ENCODE peak calls at places on chromosomes 3 and 15, in seven cellular contexts. S is IMR-90, P is neuronal stem cell, G is mesenchymal stem cell, T is mesendoderm, J is H1, A is trophoblast cell. L is an unnamed sample.

GRCh38 chr3:38588995-38589937 is 60.2 kb downstream of the SCN5A start:
- DNase-seq in A (no peak), G (no peak), P (no peak), T (no peak), S (no peak), J (peak; percentile 42), L (peak; percentile 23)

GRCh38 chr3:190381356-190381940 is 6.5 kb upstream of the CLDN16 start:
- DNase-seq in G (no peak), P (no peak), J (no peak), T (no peak), S (peak; percentile 32), A (no peak), L (no peak)

GRCh38 chr3:11364181-11364580 is 92.0 kb downstream of the ATG7 start:
- DNase-seq in T (no peak), P (no peak), A (no peak), J (no peak), S (peak; percentile 79), G (no peak), L (no peak)

GRCh38 chr15:58212909-58213526 is 74.8 kb downstream of the AQP9 start:
- DNase-seq in S (peak; percentile 55), T (no peak), G (no peak), J (no peak), P (no peak), A (peak; percentile 69), L (no peak)

GRCh38 chr15:78714890-78715289 is 73.9 kb upstream of the CHRNB4 start:
- DNase-seq in A (peak; percentile 59), P (no peak), T (no peak), J (no peak), S (no peak), G (no peak), L (no peak)

GRCh38 chr15:81256916-81257315 is 60.2 kb downstream of the IL16 start:
- DNase-seq in P (no peak), G (peak; percentile 33), S (peak; percentile 73), T (peak; percentile 42), A (peak; percentile 56), J (no peak), L (no peak)

GRCh38 chr3:122245513-122246174 is 62.2 kb downstream of the CASR start:
- DNase-seq in A (peak; percentile 69), T (no peak), G (peak; percentile 51), S (peak; percentile 78), P (no peak), J (no peak), L (no peak)

GRCh38 chr15:78931439-78931981 is 13.3 kb downstream of the CTSH start:
- DNase-seq in J (no peak), P (no peak), G (no peak), T (no peak), S (no peak), A (no peak), L (no peak)

GRCh38 chr15:74768771-74769342 is 13.0 kb upstream of the CSK start:
- DNase-seq in S (peak; percentile 41), T (peak; percentile 77), P (no peak), G (peak; percentile 67), A (peak; percentile 73), J (peak; percentile 82), L (peak; percentile 81)

GRCh38 chr3:127915937-127916480 is 977 bp downstream of the KBTBD12 start:
- DNase-seq in G (no peak), T (no peak), J (no peak), S (no peak), P (no peak), A (no peak), L (no peak)

GRCh38 chr3:157464283-157464682 is 27.6 kb downstream of the PTX3 start:
- DNase-seq in G (peak; percentile 20), T (no peak), J (no peak), S (peak; percentile 86), P (no peak), A (no peak), L (no peak)

GRCh38 chr3:174855002-174855401 is 4.1 kb upstream of the NAALADL2 start:
- DNase-seq in G (no peak), T (no peak), J (no peak), A (peak; percentile 41), P (no peak), S (no peak), L (no peak)

GRCh38 chr3:168796339-168796738 is 700.6 kb upstream of the GOLIM4 start:
- DNase-seq in G (no peak), J (no peak), P (no peak), T (no peak), S (no peak), A (no peak), L (no peak)

GRCh38 chr15:51483520-51483919 is 139.1 kb downstream of the DMXL2 start:
- DNase-seq in S (no peak), P (no peak), J (no peak), A (no peak), G (no peak), T (no peak), L (no peak)

GRCh38 chr15:82184355-82184754 is 78.2 kb downstream of the EFL1 start:
- DNase-seq in J (no peak), G (no peak), S (no peak), T (no peak), P (no peak), A (no peak), L (no peak)

GRCh38 chr3:197464794-197465193 is 91.0 kb downstream of the BDH1 start:
- DNase-seq in A (no peak), S (no peak), G (no peak), P (no peak), J (no peak), T (peak; percentile 76), L (no peak)

GRCh38 chr3:110343945-110344344 is 727.7 kb upstream of the NECTIN3 start:
- DNase-seq in A (no peak), S (peak; percentile 33), J (no peak), G (peak; percentile 43), P (no peak), T (no peak), L (no peak)

GRCh38 chr3:132253262-132253878 is 63.8 kb upstream of the ACP3 start:
- DNase-seq in T (peak; percentile 74), P (peak; percentile 21), J (no peak), A (peak; percentile 87), G (peak; percentile 76), S (peak; percentile 76), L (no peak)

GRCh38 chr15:69725957-69726356 is 273.3 kb downstream of the RPLP1 start:
- DNase-seq in A (no peak), T (no peak), S (no peak), J (no peak), G (no peak), P (no peak), L (no peak)

GRCh38 chr3:55870576-55870975 is 383.5 kb upstream of the WNT5A start:
- DNase-seq in A (no peak), T (peak; percentile 22), P (no peak), G (no peak), S (no peak), J (no peak), L (no peak)

GRCh38 chr3:55873523-55874254 is 386.6 kb upstream of the WNT5A start:
- DNase-seq in A (peak; percentile 77), J (no peak), T (no peak), G (peak; percentile 90), P (no peak), S (peak; percentile 74), L (no peak)

DNA sequence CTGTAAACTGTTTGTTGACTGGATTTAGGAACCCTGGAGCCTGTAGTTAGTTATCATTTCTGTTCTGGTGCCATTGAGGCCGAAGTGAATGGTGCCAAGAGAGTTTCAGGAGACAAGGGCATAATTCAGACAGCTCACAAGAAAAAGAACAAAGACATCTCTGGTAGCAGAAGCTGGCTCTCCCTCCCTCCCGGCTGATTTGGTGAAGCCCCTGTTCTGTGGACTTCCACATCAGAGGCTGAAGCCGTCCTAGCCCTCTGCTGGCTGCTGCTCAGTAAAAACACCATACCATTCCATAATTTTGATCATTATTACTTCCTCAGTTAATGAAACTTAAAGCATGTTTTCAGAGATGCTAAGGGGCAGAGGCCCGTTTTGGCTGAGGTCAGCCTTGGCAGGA is 381.2 kb upstream of the WNT5A start:
- DNase-seq in S (no peak), J (no peak), P (no peak), T (peak; percentile 33), A (no peak), G (no peak), L (no peak)
- H4K8ac ChIP-seq in S (no peak overlapping the region), J (no peak overlapping the region), P (no peak overlapping the region), T (no peak overlapping the region), A (no peak overlapping the region), G (no peak overlapping the region), L (no peak overlapping the region)

GRCh38 chr3:138915503-138916498 is 31.1 kb downstream of the FOXL2 start:
- DNase-seq in G (peak; percentile 87), P (peak; percentile 87), A (peak; percentile 98), J (peak; percentile 98), S (peak; percentile 83), T (peak; percentile 95), L (peak; percentile 94)
- H2BK120ac ChIP-seq in G (no peak overlapping the region), P (no peak overlapping the region), A (peak overlapping the region; percentile 40), J (peak overlapping the region; percentile 92), S (peak overlapping the region; percentile 90), T (peak overlapping the region; percentile 31), L (no peak overlapping the region)

DNA sequence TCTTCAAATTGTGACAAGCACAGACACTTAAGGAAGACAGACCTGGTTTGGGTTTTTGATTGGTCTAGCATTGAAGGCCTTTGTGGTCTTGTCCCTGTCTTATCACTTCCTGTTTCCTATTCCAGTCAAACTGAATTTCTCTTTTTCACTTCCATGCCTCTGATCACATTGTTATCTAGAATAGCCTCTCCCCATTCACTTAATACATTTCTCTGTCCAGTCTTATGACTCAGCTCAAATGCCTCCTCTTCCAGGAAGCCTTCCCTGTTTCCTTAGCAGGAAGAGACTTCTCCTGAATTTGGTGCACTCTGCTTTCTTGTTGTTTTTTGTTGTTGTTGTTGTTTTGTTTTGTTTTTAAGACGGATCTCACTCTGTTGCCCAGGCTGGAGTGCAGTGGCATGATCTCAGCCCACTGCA is 45.5 kb downstream of the LIMD1 start:
- DNase-seq in T (no peak), A (peak; percentile 61), S (no peak), P (no peak), J (no peak), G (no peak), L (no peak)
- H3K4ac ChIP-seq in T (no peak overlapping the region), A (no peak overlapping the region), S (peak overlapping the region; percentile 4), P (no peak overlapping the region), J (no peak overlapping the region), G (no peak overlapping the region), L (no peak overlapping the region)

GRCh38 chr15:76664895-76665294 is 240.2 kb downstream of the SCAPER start:
- DNase-seq in J (no peak), P (no peak), S (no peak), T (no peak), G (no peak), A (no peak), L (no peak)

GRCh38 chr15:76664411-76664810 is 240.7 kb downstream of the SCAPER start:
- DNase-seq in S (no peak), P (no peak), J (no peak), T (no peak), G (no peak), A (no peak), L (no peak)

GRCh38 chr15:76667943-76668715 is 237.0 kb downstream of the SCAPER start:
- DNase-seq in G (no peak), J (no peak), A (no peak), T (no peak), P (no peak), S (peak; percentile 25), L (no peak)

GRCh38 chr15:76669521-76669920 is 235.6 kb downstream of the SCAPER start:
- DNase-seq in P (no peak), S (no peak), T (no peak), A (no peak), J (no peak), G (no peak), L (no peak)

GRCh38 chr15:76668900-76669299 is 236.2 kb downstream of the SCAPER start:
- DNase-seq in S (no peak), T (peak; percentile 69), J (no peak), G (no peak), P (no peak), A (no peak), L (no peak)
- H4K8ac ChIP-seq in S (no peak overlapping the region), T (no peak overlapping the region), J (no peak overlapping the region), G (no peak overlapping the region), P (no peak overlapping the region), A (no peak overlapping the region), L (no peak overlapping the region)